ENCODE peak calls at places on chromosomes 13 and 19, in six cellular contexts. X, G, O, F, H and T are unnamed samples.

GRCh38 chr13:110563463-110563774 is 1.9 kb upstream of the RAB20 start:
- DNase-seq in G (no peak), H (no peak), F (no peak), O (no peak), X (no peak), T (no peak)

GRCh38 chr13:46179576-46180368 is 2.2 kb downstream of the LCP1 start:
- DNase-seq in F (no peak), G (peak), H (no peak), O (no peak), X (no peak), T (peak)

GRCh38 chr19:30079200-30079599 is 137.2 kb downstream of the URI1 start:
- DNase-seq in X (no peak), H (no peak), O (no peak), G (no peak), F (no peak), T (no peak)

GRCh38 chr19:52398091-52398461 is 427 bp downstream of the ZNF528 start:
- DNase-seq in H (peak), F (no peak), O (no peak), X (no peak), G (no peak), T (no peak)

GRCh38 chr13:45953082-45953481 is 99.5 kb downstream of the ZC3H13 start:
- DNase-seq in F (no peak), G (no peak), H (no peak), O (no peak), X (no peak), T (no peak)

GRCh38 chr19:18229474-18229873 is 3.2 kb upstream of the PDE4C start:
- DNase-seq in F (no peak), H (no peak), X (no peak), O (no peak), G (no peak), T (no peak)

GRCh38 chr13:24033527-24034302 is 126.8 kb upstream of the SPATA13 start:
- DNase-seq in X (no peak), G (no peak), H (peak), O (peak), F (no peak), T (no peak)

GRCh38 chr19:39247701-39248664 is 673 bp downstream of the IFNL4 start:
- DNase-seq in O (no peak), G (no peak), X (no peak), H (peak), F (no peak), T (no peak)

GRCh38 chr13:32881074-32881791 is 135.0 kb upstream of the KL start:
- DNase-seq in O (peak), G (no peak), H (peak), F (no peak), X (no peak), T (no peak)

GRCh38 chr13:75481176-75482069 is 546 bp downstream of the TBC1D4 start:
- DNase-seq in G (peak), O (no peak), H (peak), X (no peak), F (no peak), T (peak)

GRCh38 chr19:38028913-38029565 is 122.0 kb downstream of the SIPA1L3 start:
- DNase-seq in X (no peak), G (no peak), F (no peak), H (no peak), O (no peak), T (no peak)

GRCh38 chr13:68993154-68993553 is 1114.5 kb upstream of the ATXN8OS start:
- DNase-seq in H (no peak), O (no peak), X (no peak), G (no peak), F (no peak), T (no peak)

GRCh38 chr19:44254496-44254895 is 5.2 kb upstream of the ZNF233 start:
- DNase-seq in G (no peak), O (no peak), X (no peak), F (no peak), H (no peak), T (no peak)

GRCh38 chr13:111114362-111115050 is 604 bp upstream of the ARHGEF7 start:
- DNase-seq in F (peak), X (peak), H (peak), G (no peak), O (no peak), T (peak)